ENCODE peak calls at places on chromosomes 11 and 22, in six cellular contexts. S is HepG2, F is adrenal gland, G is endothelial cell of umbilical vein, R is SK-N-SH, X is prostate gland. W is an unnamed sample.
A peak's percentile ranks its signal among the peaks of the same experiment; 100 is the strongest.

GRCh38 chr22:28883917-28884753 is 763 bp downstream of the ZNRF3 start:
- DNase-seq in S (no peak), G (peak; percentile 27), R (peak; percentile 74), F (peak; percentile 65), X (peak; percentile 27), W (peak; percentile 81)

GRCh38 chr22:20531404-20532181 is 24.2 kb downstream of the MED15 start:
- DNase-seq in R (peak; percentile 78), X (peak; percentile 52), F (peak; percentile 88), S (peak; percentile 39), G (peak; percentile 64), W (peak; percentile 95)

GRCh38 chr22:25774575-25775026 is 32.6 kb downstream of the MYO18B start:
- DNase-seq in G (no peak), S (no peak), X (no peak), R (peak; percentile 84), F (no peak), W (no peak)

GRCh38 chr11:121553806-121554205 is 101.0 kb upstream of the SORL1-AS1 start:
- DNase-seq in F (no peak), R (no peak), G (no peak), X (no peak), S (peak; percentile 91), W (no peak)

GRCh38 chr11:57751676-57752253 is at the start of gene BTBD18:
- DNase-seq in X (peak; percentile 49), R (peak; percentile 67), F (peak; percentile 82), S (peak; percentile 83), G (peak; percentile 60), W (no peak)

GRCh38 chr22:21659864-21660525 is 5.8 kb upstream of the PPIL2 start:
- DNase-seq in X (no peak), G (no peak), R (no peak), F (no peak), S (no peak), W (no peak)

GRCh38 chr11:6413791-6414231 is 5.1 kb downstream of the APBB1 start:
- DNase-seq in R (no peak), X (no peak), F (peak; percentile 46), S (no peak), G (no peak), W (no peak)

GRCh38 chr22:39348909-39349505 is 784 bp upstream of the SYNGR1 start:
- DNase-seq in G (no peak), R (peak; percentile 66), S (no peak), X (no peak), F (peak; percentile 59), W (no peak)

GRCh38 chr11:46332568-46333128 is 14.6 kb upstream of the DGKZ start:
- DNase-seq in F (no peak), R (peak; percentile 80), G (no peak), X (no peak), S (no peak), W (no peak)

GRCh38 chr11:85595285-85595884 is 31.8 kb downstream of the DLG2 start:
- DNase-seq in S (peak; percentile 38), F (no peak), G (peak; percentile 50), X (no peak), R (peak; percentile 32), W (no peak)

GRCh38 chr11:76759092-76759491 is 24.1 kb upstream of the TSKU start:
- DNase-seq in F (no peak), G (no peak), S (no peak), R (no peak), X (no peak), W (peak; percentile 15)

GRCh38 chr11:6608726-6609501 is 3.1 kb downstream of the TAF10 start:
- DNase-seq in S (no peak), R (no peak), F (peak; percentile 47), X (no peak), G (no peak), W (no peak)

GRCh38 chr11:65793144-65793581 is 6.3 kb downstream of the OVOL1 start:
- DNase-seq in R (peak; percentile 25), F (no peak), X (peak; percentile 92), G (no peak), S (no peak), W (no peak)

GRCh38 chr11:3346587-3346986 is 32.4 kb downstream of the ZNF195 start:
- DNase-seq in S (no peak), R (no peak), F (no peak), X (no peak), G (no peak), W (no peak)

GRCh38 chr11:66589996-66590675 is 2.7 kb downstream of the CCDC87 start:
- DNase-seq in G (no peak), R (no peak), X (no peak), S (peak; percentile 79), F (no peak), W (no peak)

GRCh38 chr11:15929371-15929801 is 427.0 kb downstream of the SOX6 start:
- DNase-seq in X (no peak), G (no peak), F (no peak), R (no peak), S (no peak), W (no peak)

GRCh38 chr11:128871165-128871564 is 4.1 kb upstream of the KCNJ1 start:
- DNase-seq in R (no peak), G (no peak), S (no peak), F (no peak), X (no peak), W (no peak)

GRCh38 chr11:2991477-2992233 is 474 bp downstream of the NAP1L4 start:
- DNase-seq in R (no peak), G (peak; percentile 57), X (peak; percentile 20), F (peak; percentile 62), S (peak; percentile 18), W (no peak)

GRCh38 chr11:22510010-22510409 is 115.6 kb downstream of the FANCF start:
- DNase-seq in S (no peak), F (no peak), R (no peak), G (no peak), X (no peak), W (no peak)

GRCh38 chr11:60912223-60912850 is 1.6 kb upstream of the TMEM109 start:
- DNase-seq in X (no peak), G (no peak), R (no peak), F (no peak), S (no peak), W (no peak)

GRCh38 chr22:38572065-38572464 is 2.1 kb upstream of the DMC1 start:
- DNase-seq in S (peak; percentile 38), X (peak; percentile 28), G (peak; percentile 63), R (peak; percentile 30), F (peak; percentile 63), W (no peak)

GRCh38 chr11:76635991-76636520 is 34.5 kb downstream of the LRRC32 start:
- DNase-seq in X (no peak), S (no peak), R (no peak), F (peak; percentile 45), G (no peak), W (no peak)

GRCh38 chr11:75509201-75509600 is 16.5 kb downstream of the GDPD5 start:
- DNase-seq in X (no peak), R (no peak), G (no peak), S (no peak), F (no peak), W (no peak)
- TF ChIP-seq CTCF in X (no peak), R (no peak), G (no peak), S (no peak), F (no peak), W (no peak)

GRCh38 chr11:71449596-71449995 is 1.4 kb upstream of the DHCR7 start:
- DNase-seq in X (no peak), S (no peak), G (no peak), R (no peak), F (no peak), W (no peak)
- TF ChIP-seq CTCF in X (no peak), S (no peak), G (no peak), R (no peak), F (no peak), W (no peak)

DNA sequence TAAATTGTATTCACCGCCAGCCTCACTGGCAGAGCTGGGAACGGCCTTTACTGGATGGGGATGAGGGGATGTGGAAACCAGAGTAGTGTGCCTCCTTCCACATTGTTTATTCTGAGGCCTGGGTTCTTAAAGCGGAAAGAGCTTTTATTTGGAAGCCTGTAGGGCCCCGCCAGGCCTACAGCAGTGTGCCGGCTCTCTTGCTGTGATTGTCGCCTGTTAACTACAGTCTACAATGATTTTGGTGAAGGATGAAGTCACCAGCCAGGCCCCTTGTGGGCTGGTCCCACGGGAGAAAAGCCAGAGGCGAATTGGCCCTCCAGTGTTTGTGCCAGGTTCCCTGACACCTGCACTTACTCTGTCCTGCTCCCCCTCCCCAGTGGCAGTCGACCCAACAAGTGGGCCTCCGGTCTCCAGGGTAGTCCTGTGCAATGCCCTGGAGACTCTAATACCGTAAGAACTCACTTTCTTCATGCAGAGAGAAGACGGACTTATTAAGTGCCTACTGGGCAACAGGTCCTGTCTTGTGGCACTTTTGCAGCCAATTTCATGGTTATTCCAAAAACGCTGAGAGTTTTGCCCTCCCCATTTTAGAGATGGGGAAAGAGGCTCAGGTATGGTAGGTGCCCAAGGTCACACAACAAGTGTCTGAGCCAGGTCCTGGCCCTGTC is 1.2 kb downstream of the MICAL2 start:
- DNase-seq in F (no peak), G (no peak), X (no peak), S (no peak), R (no peak), W (no peak)
- TF ChIP-seq CTCF in F (no peak), G (no peak), X (no peak), S (no peak), R (no peak), W (no peak)

DNA sequence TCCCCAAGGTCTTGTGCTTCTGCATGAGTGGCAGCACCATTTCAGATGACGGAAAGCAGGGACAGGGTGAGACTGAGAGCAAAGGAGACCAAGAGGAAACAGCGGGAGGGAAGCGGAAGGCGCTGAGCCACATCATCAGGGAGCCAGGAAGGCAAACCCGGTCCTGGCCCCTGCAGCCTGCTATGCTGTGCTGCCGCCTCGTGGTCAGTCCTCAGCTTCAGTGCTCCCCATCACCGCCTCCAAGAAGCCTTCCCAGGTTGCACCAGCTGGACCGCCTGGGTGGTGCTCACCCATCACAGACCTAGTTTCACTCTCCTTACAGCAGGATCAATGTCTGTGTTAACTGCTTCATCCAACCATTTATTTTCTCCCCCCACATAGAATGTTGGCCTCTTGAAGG is 73.0 kb upstream of the PHF21B start:
- DNase-seq in G (no peak), F (no peak), R (peak; percentile 75), X (no peak), S (no peak), W (no peak)
- TF ChIP-seq CTCF in G (peak; percentile 22), F (no peak), R (peak; percentile 13), X (no peak), S (peak; percentile 51), W (peak; percentile 61)

GRCh38 chr11:134019500-134019899 is 49.4 kb upstream of the JAM3 start:
- DNase-seq in F (no peak), S (no peak), G (no peak), R (no peak), X (no peak), W (no peak)

GRCh38 chr11:134013518-134013917 is 55.4 kb upstream of the JAM3 start:
- DNase-seq in G (no peak), R (no peak), F (no peak), S (no peak), X (no peak), W (no peak)

GRCh38 chr11:134015541-134015940 is 53.3 kb upstream of the JAM3 start:
- DNase-seq in G (no peak), F (no peak), S (no peak), R (no peak), X (no peak), W (no peak)

GRCh38 chr11:134017773-134018430 is 51.0 kb upstream of the JAM3 start:
- DNase-seq in S (no peak), X (no peak), G (no peak), R (no peak), F (no peak), W (no peak)

GRCh38 chr11:134014502-134014901 is 54.4 kb upstream of the JAM3 start:
- DNase-seq in R (peak; percentile 70), F (peak; percentile 64), X (no peak), G (no peak), S (no peak), W (no peak)
- TF ChIP-seq CTCF in R (peak; percentile 24), F (no peak), X (no peak), G (peak; percentile 26), S (no peak), W (peak; percentile 58)

W was measured in chondrocyte.